ENCODE peak calls at places on chromosomes 1 and 21, in ten cellular contexts. R is GM23248, S is hepatocyte, E is HCT116, F is K562, O is SK-N-SH, T is fibroblast of lung, H is neuronal stem cell, N is astrocyte, Y is IMR-90. P is an unnamed sample.

GRCh38 chr1:197787056-197787455 is 11.8 kb upstream of the DENND1B start:
- DNase-seq in R (peak; percentile 87), S (no peak), E (no peak), F (no peak), O (no peak), T (no peak), H (no peak), N (peak; percentile 44), Y (peak; percentile 81), P (no peak)

GRCh38 chr1:20682571-20683236 is 21.5 kb upstream of the DDOST start:
- DNase-seq in R (no peak), S (no peak), E (no peak), F (no peak), O (no peak), T (no peak), H (no peak), N (no peak), Y (no peak), P (peak; percentile 68)

GRCh38 chr1:113530021-113530420 is 139.7 kb downstream of the MAGI3 start:
- DNase-seq in R (no peak), S (no peak), E (no peak), F (no peak), O (no peak), T (no peak), H (no peak), N (no peak), Y (no peak), P (no peak)

GRCh38 chr1:91684599-91685196 is 184.0 kb downstream of the CDC7 start:
- DNase-seq in R (peak; percentile 59), S (peak; percentile 21), E (no peak), F (peak; percentile 18), O (no peak), T (peak; percentile 68), H (no peak), N (no peak), Y (peak; percentile 50), P (peak; percentile 1)

GRCh38 chr1:22500476-22500875 is 48.8 kb downstream of the ZBTB40 start:
- DNase-seq in R (peak; percentile 36), S (peak; percentile 13), E (peak; percentile 2), F (no peak), O (no peak), T (peak; percentile 80), H (no peak), N (peak; percentile 65), Y (peak; percentile 59), P (no peak)

GRCh38 chr1:46368781-46369180 is 25.3 kb upstream of the FAAH start:
- DNase-seq in R (no peak), S (no peak), E (no peak), F (no peak), O (no peak), T (no peak), H (no peak), N (no peak), Y (no peak), P (no peak)

GRCh38 chr1:23567996-23568607 is 8.8 kb upstream of the ID3 start:
- DNase-seq in R (peak; percentile 49), S (no peak), E (no peak), F (peak; percentile 62), O (peak; percentile 77), T (no peak), H (peak; percentile 78), N (no peak), Y (no peak), P (no peak)

GRCh38 chr1:12109901-12110300 is 46.8 kb downstream of the TNFRSF8 start:
- DNase-seq in R (no peak), S (no peak), E (no peak), F (no peak), O (no peak), T (no peak), H (no peak), N (no peak), Y (no peak), P (no peak)

GRCh38 chr1:3630161-3630611 is 5.4 kb downstream of the TPRG1L start:
- DNase-seq in R (no peak), S (no peak), E (no peak), F (no peak), O (no peak), T (no peak), H (no peak), N (no peak), Y (no peak), P (no peak)

GRCh38 chr1:160206421-160207117 is 1.4 kb downstream of the PEA15 start:
- DNase-seq in R (peak; percentile 91), S (peak; percentile 44), E (no peak), F (peak; percentile 43), O (peak; percentile 44), T (peak; percentile 74), H (peak; percentile 30), N (peak; percentile 90), Y (peak; percentile 90), P (peak; percentile 32)
- H2AFZ ChIP-seq in R (peak overlapping the region; percentile 31), S (no peak overlapping the region), E (no peak overlapping the region), F (no peak overlapping the region), O (no peak overlapping the region), T (no peak overlapping the region), H (no peak overlapping the region), N (no peak overlapping the region), Y (peak overlapping the region; percentile 9), P (no peak overlapping the region)

GRCh38 chr1:227823537-227823936 is 8.1 kb downstream of the PRSS38 start:
- DNase-seq in R (no peak), S (no peak), E (no peak), F (no peak), O (no peak), T (no peak), H (no peak), N (no peak), Y (no peak), P (no peak)
- H3K4me1 ChIP-seq in R (no peaks in the 10 kb centered on the region), S (no peaks in the 10 kb centered on the region), E (no peaks in the 10 kb centered on the region), F (no peaks in the 10 kb centered on the region), O (no peaks in the 10 kb centered on the region), T (no peaks in the 10 kb centered on the region), H (no peaks in the 10 kb centered on the region), N (no peaks in the 10 kb centered on the region), Y (no peaks in the 10 kb centered on the region), P (no peaks in the 10 kb centered on the region)

DNA sequence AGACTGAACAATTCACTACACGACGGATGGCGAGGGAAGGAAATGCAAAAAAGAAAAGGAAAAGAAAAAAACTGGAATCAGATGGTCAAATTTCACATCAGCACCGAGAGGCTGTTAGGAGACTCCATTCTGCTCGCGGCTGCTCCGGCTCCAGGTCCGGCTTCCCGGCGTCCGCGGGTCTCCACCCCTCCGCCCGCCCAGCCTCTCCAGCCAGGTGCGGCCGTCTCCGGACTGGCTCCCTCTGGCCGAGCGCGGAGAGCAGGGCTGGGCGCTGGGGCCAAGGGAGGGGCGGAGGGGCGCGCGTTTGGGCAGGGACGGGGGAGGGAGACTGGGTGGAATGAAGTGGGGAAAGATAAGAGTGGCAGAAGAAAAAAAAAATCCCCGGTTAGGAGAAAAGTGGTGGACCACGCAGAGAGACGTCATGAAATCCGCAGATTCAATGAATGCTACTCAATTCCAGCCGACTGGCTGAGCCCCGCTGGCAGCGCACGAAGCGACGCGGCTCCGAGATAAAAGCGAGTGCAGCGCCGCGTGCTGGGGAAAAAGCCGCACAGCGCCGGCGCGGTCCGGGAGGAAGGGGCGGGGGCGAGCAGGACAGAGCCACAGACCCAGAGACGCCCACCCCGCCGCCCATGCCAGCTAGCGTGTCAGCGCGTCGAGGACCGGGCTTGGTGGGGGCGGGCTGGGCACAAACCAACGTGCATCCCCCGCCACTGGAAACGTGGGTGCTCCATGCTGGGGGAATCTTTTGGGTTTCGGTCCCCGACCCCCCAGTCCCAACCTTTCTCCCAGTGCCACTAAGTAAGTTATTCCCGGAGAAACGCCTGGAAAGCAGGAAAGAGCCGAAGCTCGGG is at the start of gene KCNJ6:
- DNase-seq in R (peak; percentile 82), S (peak; percentile 80), E (no peak), F (peak; percentile 68), O (peak; percentile 87), T (peak; percentile 59), H (peak; percentile 77), N (peak; percentile 17), Y (peak; percentile 52), P (no peak)
- H3K4me2 ChIP-seq in R (peak within 1 kb of the TSS; percentile 91), S (peak within 1 kb of the TSS; percentile 95), E (no peak within 1 kb of the TSS), F (peak within 1 kb of the TSS; percentile 48), O (peak within 1 kb of the TSS; percentile 66), T (peak within 1 kb of the TSS; percentile 69), H (peak within 1 kb of the TSS; percentile 100), N (peak within 1 kb of the TSS; percentile 86), Y (peak within 1 kb of the TSS; percentile 90), P (no peak within 1 kb of the TSS)

GRCh38 chr21:28280611-28281010 is 712.1 kb downstream of the LTN1 start:
- DNase-seq in R (no peak), S (no peak), E (no peak), F (no peak), O (no peak), T (no peak), H (no peak), N (no peak), Y (no peak), P (no peak)

GRCh38 chr21:28283652-28284490 is 708.8 kb downstream of the LTN1 start:
- DNase-seq in R (peak; percentile 76), S (peak; percentile 56), E (no peak), F (no peak), O (peak; percentile 22), T (peak; percentile 95), H (no peak), N (peak; percentile 94), Y (peak; percentile 94), P (no peak)
- H2AFZ ChIP-seq in R (peak overlapping the region; percentile 59), S (no peak overlapping the region), E (no peak overlapping the region), F (no peak overlapping the region), O (peak overlapping the region; percentile 37), T (no peak overlapping the region), H (no peak overlapping the region), N (no peak overlapping the region), Y (no peak overlapping the region), P (no peak overlapping the region)